ENCODE peak calls at places on chromosomes 6 and 20, in eight cellular contexts. One of them, this sample, is unnamed.

GRCh38 chr6:34866509-34866908 is 21.3 kb downstream of the TAF11 start:
- DNase-seq in iPS-NIHi11: no peak
- DNase-seq in stomach: no peak
- DNase-seq in Karpas-422: no peak
- DNase-seq in stimulated activated naive B cell treated with anti-CD40 and anti-IgM and Interleukin-4, amounts not matched to agents 10 μg/mL and 1 μg/mL and 100 μg/mL, for 72 hours: no peak
- DNase-seq in SW 1271: no peak
- DNase-seq in T-helper 22 cell: no peak
- DNase-seq in stromal cell of bone marrow: no peak
- DNase-seq in this sample: no peak

GRCh38 chr6:13697857-13698256 is 13.8 kb downstream of the RANBP9 start:
- DNase-seq in stomach: no peak
- DNase-seq in stimulated activated naive B cell treated with anti-CD40 and anti-IgM and Interleukin-4, amounts not matched to agents 10 μg/mL and 1 μg/mL and 100 μg/mL, for 72 hours: no peak
- DNase-seq in T-helper 22 cell: no peak
- DNase-seq in Karpas-422: no peak
- DNase-seq in SW 1271: no peak
- DNase-seq in iPS-NIHi11: no peak
- DNase-seq in stromal cell of bone marrow: no peak
- DNase-seq in this sample: no peak

GRCh38 chr6:143896096-143896880 is 32.0 kb downstream of the ZC2HC1B start:
- DNase-seq in SW 1271: no peak
- DNase-seq in T-helper 22 cell: no peak
- DNase-seq in stromal cell of bone marrow: no peak
- DNase-seq in iPS-NIHi11: no peak
- DNase-seq in stomach: peak
- DNase-seq in Karpas-422: no peak
- DNase-seq in stimulated activated naive B cell treated with anti-CD40 and anti-IgM and Interleukin-4, amounts not matched to agents 10 μg/mL and 1 μg/mL and 100 μg/mL, for 72 hours: no peak
- DNase-seq in this sample: no peak

GRCh38 chr6:40512340-40512739 is 74.8 kb downstream of the LRFN2 start:
- DNase-seq in stimulated activated naive B cell treated with anti-CD40 and anti-IgM and Interleukin-4, amounts not matched to agents 10 μg/mL and 1 μg/mL and 100 μg/mL, for 72 hours: no peak
- DNase-seq in stomach: no peak
- DNase-seq in SW 1271: no peak
- DNase-seq in stromal cell of bone marrow: no peak
- DNase-seq in T-helper 22 cell: no peak
- DNase-seq in Karpas-422: no peak
- DNase-seq in iPS-NIHi11: no peak
- DNase-seq in this sample: no peak

GRCh38 chr6:10412165-10412947 is 2.5 kb downstream of the TFAP2A start:
- DNase-seq in stimulated activated naive B cell treated with anti-CD40 and anti-IgM and Interleukin-4, amounts not matched to agents 10 μg/mL and 1 μg/mL and 100 μg/mL, for 72 hours: no peak
- DNase-seq in stomach: no peak
- DNase-seq in T-helper 22 cell: no peak
- DNase-seq in Karpas-422: no peak
- DNase-seq in iPS-NIHi11: peak
- DNase-seq in SW 1271: peak
- DNase-seq in stromal cell of bone marrow: peak
- DNase-seq in this sample: peak

GRCh38 chr6:82363368-82364086 is at the start of gene TPBG:
- DNase-seq in Karpas-422: no peak
- DNase-seq in iPS-NIHi11: peak
- DNase-seq in stimulated activated naive B cell treated with anti-CD40 and anti-IgM and Interleukin-4, amounts not matched to agents 10 μg/mL and 1 μg/mL and 100 μg/mL, for 72 hours: no peak
- DNase-seq in stromal cell of bone marrow: peak
- DNase-seq in SW 1271: peak
- DNase-seq in stomach: peak
- DNase-seq in T-helper 22 cell: no peak
- DNase-seq in this sample: peak

GRCh38 chr20:14925286-14925685 is 587.9 kb upstream of the FLRT3 start:
- DNase-seq in Karpas-422: no peak
- DNase-seq in T-helper 22 cell: no peak
- DNase-seq in SW 1271: no peak
- DNase-seq in stromal cell of bone marrow: peak
- DNase-seq in iPS-NIHi11: no peak
- DNase-seq in stomach: no peak
- DNase-seq in stimulated activated naive B cell treated with anti-CD40 and anti-IgM and Interleukin-4, amounts not matched to agents 10 μg/mL and 1 μg/mL and 100 μg/mL, for 72 hours: no peak
- DNase-seq in this sample: no peak

GRCh38 chr6:170597278-170597677 is 12.8 kb upstream of the PDCD2 start:
- DNase-seq in SW 1271: no peak
- DNase-seq in stromal cell of bone marrow: no peak
- DNase-seq in T-helper 22 cell: no peak
- DNase-seq in stimulated activated naive B cell treated with anti-CD40 and anti-IgM and Interleukin-4, amounts not matched to agents 10 μg/mL and 1 μg/mL and 100 μg/mL, for 72 hours: no peak
- DNase-seq in stomach: no peak
- DNase-seq in iPS-NIHi11: no peak
- DNase-seq in Karpas-422: no peak
- DNase-seq in this sample: no peak

GRCh38 chr20:47150403-47151152 is 205.9 kb downstream of the ZMYND8 start:
- DNase-seq in Karpas-422: peak
- DNase-seq in iPS-NIHi11: peak
- DNase-seq in stimulated activated naive B cell treated with anti-CD40 and anti-IgM and Interleukin-4, amounts not matched to agents 10 μg/mL and 1 μg/mL and 100 μg/mL, for 72 hours: no peak
- DNase-seq in stromal cell of bone marrow: peak
- DNase-seq in SW 1271: peak
- DNase-seq in T-helper 22 cell: no peak
- DNase-seq in stomach: peak
- DNase-seq in this sample: peak

GRCh38 chr6:167995731-167996151 is 1.7 kb upstream of the KIF25 start:
- DNase-seq in T-helper 22 cell: no peak
- DNase-seq in SW 1271: no peak
- DNase-seq in stromal cell of bone marrow: no peak
- DNase-seq in Karpas-422: no peak
- DNase-seq in stomach: no peak
- DNase-seq in stimulated activated naive B cell treated with anti-CD40 and anti-IgM and Interleukin-4, amounts not matched to agents 10 μg/mL and 1 μg/mL and 100 μg/mL, for 72 hours: no peak
- DNase-seq in iPS-NIHi11: no peak
- DNase-seq in this sample: no peak

GRCh38 chr6:5122504-5123112 is 37.5 kb downstream of the PPP1R3G start:
- DNase-seq in SW 1271: no peak
- DNase-seq in Karpas-422: no peak
- DNase-seq in stromal cell of bone marrow: no peak
- DNase-seq in stimulated activated naive B cell treated with anti-CD40 and anti-IgM and Interleukin-4, amounts not matched to agents 10 μg/mL and 1 μg/mL and 100 μg/mL, for 72 hours: no peak
- DNase-seq in T-helper 22 cell: no peak
- DNase-seq in stomach: no peak
- DNase-seq in iPS-NIHi11: no peak
- DNase-seq in this sample: no peak

GRCh38 chr20:14553774-14554524 is 216.5 kb upstream of the FLRT3 start:
- DNase-seq in T-helper 22 cell: no peak
- DNase-seq in iPS-NIHi11: no peak
- DNase-seq in stomach: no peak
- DNase-seq in stromal cell of bone marrow: peak
- DNase-seq in SW 1271: no peak
- DNase-seq in stimulated activated naive B cell treated with anti-CD40 and anti-IgM and Interleukin-4, amounts not matched to agents 10 μg/mL and 1 μg/mL and 100 μg/mL, for 72 hours: no peak
- DNase-seq in Karpas-422: no peak
- DNase-seq in this sample: peak

GRCh38 chr20:11814276-11814675 is 103.4 kb upstream of the BTBD3 start:
- DNase-seq in stimulated activated naive B cell treated with anti-CD40 and anti-IgM and Interleukin-4, amounts not matched to agents 10 μg/mL and 1 μg/mL and 100 μg/mL, for 72 hours: no peak
- DNase-seq in Karpas-422: no peak
- DNase-seq in SW 1271: no peak
- DNase-seq in T-helper 22 cell: no peak
- DNase-seq in stromal cell of bone marrow: no peak
- DNase-seq in stomach: no peak
- DNase-seq in iPS-NIHi11: no peak
- DNase-seq in this sample: peak

GRCh38 chr6:15824851-15825250 is 162.0 kb upstream of the DTNBP1 start:
- DNase-seq in stimulated activated naive B cell treated with anti-CD40 and anti-IgM and Interleukin-4, amounts not matched to agents 10 μg/mL and 1 μg/mL and 100 μg/mL, for 72 hours: no peak
- DNase-seq in T-helper 22 cell: no peak
- DNase-seq in stomach: no peak
- DNase-seq in iPS-NIHi11: no peak
- DNase-seq in Karpas-422: no peak
- DNase-seq in stromal cell of bone marrow: no peak
- DNase-seq in SW 1271: no peak
- DNase-seq in this sample: no peak

GRCh38 chr20:63021356-63022321 is 14.9 kb upstream of the BHLHE23 start:
- DNase-seq in Karpas-422: no peak
- DNase-seq in stromal cell of bone marrow: no peak
- DNase-seq in iPS-NIHi11: no peak
- DNase-seq in T-helper 22 cell: no peak
- DNase-seq in SW 1271: no peak
- DNase-seq in stimulated activated naive B cell treated with anti-CD40 and anti-IgM and Interleukin-4, amounts not matched to agents 10 μg/mL and 1 μg/mL and 100 μg/mL, for 72 hours: no peak
- DNase-seq in stomach: no peak
- DNase-seq in this sample: no peak

GRCh38 chr6:116568851-116569755 is 2.2 kb upstream of the RWDD1 start:
- DNase-seq in T-helper 22 cell: no peak
- DNase-seq in iPS-NIHi11: no peak
- DNase-seq in SW 1271: no peak
- DNase-seq in stomach: no peak
- DNase-seq in stimulated activated naive B cell treated with anti-CD40 and anti-IgM and Interleukin-4, amounts not matched to agents 10 μg/mL and 1 μg/mL and 100 μg/mL, for 72 hours: no peak
- DNase-seq in Karpas-422: peak
- DNase-seq in stromal cell of bone marrow: no peak
- DNase-seq in this sample: no peak

GRCh38 chr6:11947063-11947462 is 65.0 kb upstream of the HIVEP1 start:
- DNase-seq in iPS-NIHi11: peak
- DNase-seq in stomach: no peak
- DNase-seq in stromal cell of bone marrow: no peak
- DNase-seq in stimulated activated naive B cell treated with anti-CD40 and anti-IgM and Interleukin-4, amounts not matched to agents 10 μg/mL and 1 μg/mL and 100 μg/mL, for 72 hours: no peak
- DNase-seq in SW 1271: no peak
- DNase-seq in T-helper 22 cell: no peak
- DNase-seq in Karpas-422: peak
- DNase-seq in this sample: no peak

GRCh38 chr6:169542491-169542890 is 159.3 kb downstream of the WDR27 start:
- DNase-seq in stomach: no peak
- DNase-seq in iPS-NIHi11: no peak
- DNase-seq in stromal cell of bone marrow: no peak
- DNase-seq in T-helper 22 cell: no peak
- DNase-seq in SW 1271: no peak
- DNase-seq in stimulated activated naive B cell treated with anti-CD40 and anti-IgM and Interleukin-4, amounts not matched to agents 10 μg/mL and 1 μg/mL and 100 μg/mL, for 72 hours: no peak
- DNase-seq in Karpas-422: no peak
- DNase-seq in this sample: no peak

GRCh38 chr6:153090241-153090930 is 40.7 kb downstream of the RGS17 start:
- DNase-seq in stromal cell of bone marrow: peak
- DNase-seq in stimulated activated naive B cell treated with anti-CD40 and anti-IgM and Interleukin-4, amounts not matched to agents 10 μg/mL and 1 μg/mL and 100 μg/mL, for 72 hours: no peak
- DNase-seq in Karpas-422: no peak
- DNase-seq in stomach: no peak
- DNase-seq in T-helper 22 cell: no peak
- DNase-seq in iPS-NIHi11: no peak
- DNase-seq in SW 1271: peak
- DNase-seq in this sample: peak

GRCh38 chr6:115612796-115613479 is 447.8 kb downstream of the FRK start:
- DNase-seq in stomach: no peak
- DNase-seq in stimulated activated naive B cell treated with anti-CD40 and anti-IgM and Interleukin-4, amounts not matched to agents 10 μg/mL and 1 μg/mL and 100 μg/mL, for 72 hours: no peak
- DNase-seq in Karpas-422: no peak
- DNase-seq in stromal cell of bone marrow: no peak
- DNase-seq in SW 1271: no peak
- DNase-seq in T-helper 22 cell: no peak
- DNase-seq in iPS-NIHi11: no peak
- DNase-seq in this sample: no peak

GRCh38 chr6:31547727-31548422 is 467 bp downstream of the NFKBIL1 start:
- DNase-seq in stomach: no peak
- DNase-seq in Karpas-422: no peak
- DNase-seq in stromal cell of bone marrow: no peak
- DNase-seq in T-helper 22 cell: no peak
- DNase-seq in stimulated activated naive B cell treated with anti-CD40 and anti-IgM and Interleukin-4, amounts not matched to agents 10 μg/mL and 1 μg/mL and 100 μg/mL, for 72 hours: no peak
- DNase-seq in iPS-NIHi11: no peak
- DNase-seq in SW 1271: no peak
- DNase-seq in this sample: no peak

GRCh38 chr6:138289739-138290138 is 71.4 kb upstream of the PBOV1 start:
- DNase-seq in stomach: peak
- DNase-seq in T-helper 22 cell: no peak
- DNase-seq in stimulated activated naive B cell treated with anti-CD40 and anti-IgM and Interleukin-4, amounts not matched to agents 10 μg/mL and 1 μg/mL and 100 μg/mL, for 72 hours: no peak
- DNase-seq in iPS-NIHi11: peak
- DNase-seq in SW 1271: no peak
- DNase-seq in Karpas-422: no peak
- DNase-seq in stromal cell of bone marrow: no peak
- DNase-seq in this sample: no peak

GRCh38 chr20:13006825-13007224 is 1.9 kb upstream of the SPTLC3 start:
- DNase-seq in iPS-NIHi11: no peak
- DNase-seq in Karpas-422: no peak
- DNase-seq in stomach: no peak
- DNase-seq in SW 1271: no peak
- DNase-seq in stromal cell of bone marrow: peak
- DNase-seq in T-helper 22 cell: no peak
- DNase-seq in stimulated activated naive B cell treated with anti-CD40 and anti-IgM and Interleukin-4, amounts not matched to agents 10 μg/mL and 1 μg/mL and 100 μg/mL, for 72 hours: no peak
- DNase-seq in this sample: no peak

GRCh38 chr6:148431413-148431812 is 88.8 kb downstream of the SASH1 start:
- DNase-seq in iPS-NIHi11: peak
- DNase-seq in Karpas-422: no peak
- DNase-seq in SW 1271: no peak
- DNase-seq in stimulated activated naive B cell treated with anti-CD40 and anti-IgM and Interleukin-4, amounts not matched to agents 10 μg/mL and 1 μg/mL and 100 μg/mL, for 72 hours: no peak
- DNase-seq in stomach: no peak
- DNase-seq in stromal cell of bone marrow: no peak
- DNase-seq in T-helper 22 cell: no peak
- DNase-seq in this sample: no peak

GRCh38 chr6:33679761-33680160 is 31.7 kb downstream of the UQCC2 start:
- DNase-seq in stromal cell of bone marrow: no peak
- DNase-seq in stimulated activated naive B cell treated with anti-CD40 and anti-IgM and Interleukin-4, amounts not matched to agents 10 μg/mL and 1 μg/mL and 100 μg/mL, for 72 hours: no peak
- DNase-seq in Karpas-422: no peak
- DNase-seq in iPS-NIHi11: no peak
- DNase-seq in T-helper 22 cell: no peak
- DNase-seq in stomach: no peak
- DNase-seq in SW 1271: no peak
- DNase-seq in this sample: no peak

GRCh38 chr6:134177753-134178229 is 125.4 kb upstream of the SLC2A12 start:
- DNase-seq in T-helper 22 cell: no peak
- DNase-seq in stomach: no peak
- DNase-seq in SW 1271: no peak
- DNase-seq in iPS-NIHi11: no peak
- DNase-seq in stimulated activated naive B cell treated with anti-CD40 and anti-IgM and Interleukin-4, amounts not matched to agents 10 μg/mL and 1 μg/mL and 100 μg/mL, for 72 hours: no peak
- DNase-seq in Karpas-422: no peak
- DNase-seq in stromal cell of bone marrow: peak
- DNase-seq in this sample: peak

GRCh38 chr6:165308926-165309731 is at the start of gene C6orf118:
- DNase-seq in T-helper 22 cell: no peak
- DNase-seq in stromal cell of bone marrow: peak
- DNase-seq in stimulated activated naive B cell treated with anti-CD40 and anti-IgM and Interleukin-4, amounts not matched to agents 10 μg/mL and 1 μg/mL and 100 μg/mL, for 72 hours: no peak
- DNase-seq in Karpas-422: no peak
- DNase-seq in stomach: no peak
- DNase-seq in SW 1271: no peak
- DNase-seq in iPS-NIHi11: peak
- DNase-seq in this sample: peak

GRCh38 chr6:79544939-79545450 is 7.8 kb upstream of the LCA5 start:
- DNase-seq in stomach: peak
- DNase-seq in iPS-NIHi11: peak
- DNase-seq in stromal cell of bone marrow: peak
- DNase-seq in stimulated activated naive B cell treated with anti-CD40 and anti-IgM and Interleukin-4, amounts not matched to agents 10 μg/mL and 1 μg/mL and 100 μg/mL, for 72 hours: peak
- DNase-seq in Karpas-422: peak
- DNase-seq in SW 1271: peak
- DNase-seq in T-helper 22 cell: no peak
- DNase-seq in this sample: peak

GRCh38 chr6:3281669-3282460 is 23.1 kb downstream of the PSMG4 start:
- DNase-seq in stimulated activated naive B cell treated with anti-CD40 and anti-IgM and Interleukin-4, amounts not matched to agents 10 μg/mL and 1 μg/mL and 100 μg/mL, for 72 hours: no peak
- DNase-seq in stromal cell of bone marrow: peak
- DNase-seq in SW 1271: no peak
- DNase-seq in stomach: no peak
- DNase-seq in Karpas-422: no peak
- DNase-seq in T-helper 22 cell: no peak
- DNase-seq in iPS-NIHi11: no peak
- DNase-seq in this sample: peak

GRCh38 chr6:6474170-6474920 is 114.2 kb upstream of the LY86 start:
- DNase-seq in T-helper 22 cell: no peak
- DNase-seq in iPS-NIHi11: no peak
- DNase-seq in stimulated activated naive B cell treated with anti-CD40 and anti-IgM and Interleukin-4, amounts not matched to agents 10 μg/mL and 1 μg/mL and 100 μg/mL, for 72 hours: no peak
- DNase-seq in stomach: no peak
- DNase-seq in SW 1271: no peak
- DNase-seq in Karpas-422: no peak
- DNase-seq in stromal cell of bone marrow: no peak
- DNase-seq in this sample: no peak

GRCh38 chr20:60136640-60137411 is 178.6 kb downstream of the CDH26 start:
- DNase-seq in T-helper 22 cell: no peak
- DNase-seq in stromal cell of bone marrow: no peak
- DNase-seq in stimulated activated naive B cell treated with anti-CD40 and anti-IgM and Interleukin-4, amounts not matched to agents 10 μg/mL and 1 μg/mL and 100 μg/mL, for 72 hours: no peak
- DNase-seq in iPS-NIHi11: no peak
- DNase-seq in Karpas-422: no peak
- DNase-seq in stomach: no peak
- DNase-seq in SW 1271: no peak
- DNase-seq in this sample: no peak

GRCh38 chr6:4883298-4883697 is 107.1 kb downstream of the CDYL start:
- DNase-seq in Karpas-422: no peak
- DNase-seq in SW 1271: no peak
- DNase-seq in stimulated activated naive B cell treated with anti-CD40 and anti-IgM and Interleukin-4, amounts not matched to agents 10 μg/mL and 1 μg/mL and 100 μg/mL, for 72 hours: no peak
- DNase-seq in iPS-NIHi11: no peak
- DNase-seq in stomach: peak
- DNase-seq in stromal cell of bone marrow: no peak
- DNase-seq in T-helper 22 cell: no peak
- DNase-seq in this sample: no peak

GRCh38 chr6:147782302-147782701 is 273.8 kb downstream of the SAMD5 start:
- DNase-seq in stimulated activated naive B cell treated with anti-CD40 and anti-IgM and Interleukin-4, amounts not matched to agents 10 μg/mL and 1 μg/mL and 100 μg/mL, for 72 hours: no peak
- DNase-seq in Karpas-422: no peak
- DNase-seq in stromal cell of bone marrow: no peak
- DNase-seq in stomach: no peak
- DNase-seq in T-helper 22 cell: no peak
- DNase-seq in SW 1271: no peak
- DNase-seq in iPS-NIHi11: no peak
- DNase-seq in this sample: no peak

GRCh38 chr20:63624486-63624885 is 2.4 kb downstream of the GMEB2 start:
- DNase-seq in stimulated activated naive B cell treated with anti-CD40 and anti-IgM and Interleukin-4, amounts not matched to agents 10 μg/mL and 1 μg/mL and 100 μg/mL, for 72 hours: no peak
- DNase-seq in Karpas-422: no peak
- DNase-seq in iPS-NIHi11: no peak
- DNase-seq in T-helper 22 cell: no peak
- DNase-seq in stromal cell of bone marrow: no peak
- DNase-seq in SW 1271: no peak
- DNase-seq in stomach: no peak
- DNase-seq in this sample: peak